ENCODE peak calls at places on chromosomes 5 and 9, in ten cellular contexts. K is tibial nerve, G is endothelial cell of umbilical vein, F is gastrocnemius medialis, D is ovary, B is body of pancreas, O is NB4, P is heart left ventricle, M is HCT116, N is esophagus squamous epithelium. Y is an unnamed sample.

GRCh38 chr5:10620346-10620745 is 56.5 kb downstream of the ANKRD33B start:
- DNase-seq in K (no peak), G (no peak), F (no peak), D (no peak), B (no peak), O (no peak), P (no peak), M (no peak), N (no peak), Y (no peak)

GRCh38 chr5:154196955-154197652 is 6.6 kb downstream of the GALNT10 start:
- DNase-seq in K (no peak), G (peak; percentile 81), F (no peak), D (no peak), B (no peak), O (peak; percentile 30), P (no peak), M (no peak), N (no peak), Y (no peak)

GRCh38 chr9:114364123-114364522 is 23.7 kb downstream of the AKNA start:
- DNase-seq in K (no peak), G (no peak), F (no peak), D (no peak), B (no peak), O (peak; percentile 94), P (no peak), M (no peak), N (no peak), Y (no peak)

GRCh38 chr5:125372694-125373621 is 626.5 kb upstream of the ZNF608 start:
- DNase-seq in K (no peak), G (peak; percentile 61), F (no peak), D (no peak), B (no peak), O (no peak), P (no peak), M (no peak), N (no peak), Y (no peak)

GRCh38 chr5:135337064-135337463 is 62.0 kb downstream of the MACROH2A1 start:
- DNase-seq in K (no peak), G (no peak), F (no peak), D (no peak), B (no peak), O (no peak), P (peak; percentile 33), M (no peak), N (no peak), Y (no peak)

GRCh38 chr9:32251539-32251938 is 132.9 kb upstream of the ACO1 start:
- DNase-seq in K (no peak), G (peak; percentile 58), F (no peak), D (no peak), B (peak; percentile 58), O (peak; percentile 84), P (peak; percentile 11), M (peak; percentile 24), N (no peak), Y (no peak)

GRCh38 chr9:129506892-129507291 is 114.0 kb downstream of the C9orf50 start:
- DNase-seq in K (no peak), G (peak; percentile 29), F (no peak), D (no peak), B (peak; percentile 57), O (peak; percentile 39), P (no peak), M (no peak), N (no peak), Y (no peak)

GRCh38 chr5:177442066-177442836 is 4.4 kb upstream of the PRR7 start:
- DNase-seq in K (no peak), G (no peak), F (no peak), D (no peak), B (no peak), O (no peak), P (no peak), M (no peak), N (no peak), Y (no peak)

GRCh38 chr5:119389288-119390065 is 33.7 kb downstream of the TNFAIP8 start:
- DNase-seq in K (no peak), G (no peak), F (no peak), D (no peak), B (no peak), O (no peak), P (no peak), M (no peak), N (no peak), Y (no peak)
- H3K4me3 ChIP-seq in K (no peak overlapping the region), G (no peak overlapping the region), F (no peak overlapping the region), D (no peak overlapping the region), B (no peak overlapping the region), O (no peak overlapping the region), P (no peak overlapping the region), M (no peak overlapping the region), N (no peak overlapping the region), Y (no peak overlapping the region)

GRCh38 chr5:67004730-67005350 is 191.8 kb downstream of the CD180 start:
- DNase-seq in K (no peak), G (peak; percentile 43), F (no peak), D (no peak), B (no peak), O (no peak), P (no peak), M (no peak), N (no peak), Y (no peak)

GRCh38 chr5:67003373-67003905 is 193.2 kb downstream of the CD180 start:
- DNase-seq in K (no peak), G (no peak), F (no peak), D (no peak), B (no peak), O (no peak), P (no peak), M (no peak), N (no peak), Y (no peak)

GRCh38 chr5:67002832-67003231 is 193.8 kb downstream of the CD180 start:
- DNase-seq in K (no peak), G (no peak), F (no peak), D (no peak), B (no peak), O (no peak), P (no peak), M (no peak), N (no peak), Y (no peak)

GRCh38 chr5:67006152-67006848 is 190.3 kb downstream of the CD180 start:
- DNase-seq in K (no peak), G (no peak), F (no peak), D (no peak), B (no peak), O (no peak), P (no peak), M (no peak), N (no peak), Y (no peak)

DNA sequence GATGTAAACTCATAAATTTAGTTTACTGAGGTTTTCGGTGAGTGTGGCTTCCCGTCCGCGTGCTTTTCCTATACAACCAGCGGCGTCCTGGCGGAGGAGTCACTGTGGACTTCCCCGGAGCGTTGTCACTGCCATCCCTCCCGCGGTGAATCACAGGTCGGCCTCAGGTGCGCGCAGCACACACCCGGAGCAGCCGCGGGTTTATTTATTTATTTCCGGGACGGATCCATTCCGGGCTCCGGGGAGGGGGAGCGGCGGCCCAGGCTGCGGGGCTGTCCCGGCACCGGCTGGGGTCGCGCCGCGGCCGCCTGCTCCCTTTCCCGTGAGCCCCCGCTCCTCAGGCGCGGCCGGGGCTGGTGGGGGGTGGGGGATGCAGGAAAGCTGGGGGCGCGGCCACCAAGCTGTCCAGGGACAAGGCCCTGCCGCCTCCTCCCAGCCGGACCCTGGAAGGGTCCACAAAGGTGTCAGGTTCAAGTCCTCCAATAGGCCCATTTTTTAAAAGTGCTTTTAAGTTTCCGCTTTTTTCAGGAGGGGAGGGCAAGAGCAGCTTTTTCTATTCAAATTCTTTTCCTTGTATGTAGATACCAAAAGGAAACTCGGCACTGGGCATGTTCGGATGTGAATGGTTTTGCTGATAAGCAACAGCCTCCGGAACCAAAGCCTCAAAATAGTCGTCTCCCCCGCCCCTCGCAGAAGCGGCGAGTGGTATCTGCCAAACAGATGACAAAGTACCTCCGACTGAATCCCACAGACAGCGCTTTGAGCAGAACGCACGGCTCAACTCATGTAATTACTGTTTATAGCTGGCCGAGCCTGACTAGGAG is 192.5 kb downstream of the CD180 start:
- DNase-seq in K (peak; percentile 60), G (peak; percentile 99), F (peak; percentile 75), D (peak; percentile 82), B (peak; percentile 89), O (peak; percentile 52), P (peak; percentile 91), M (peak; percentile 53), N (peak; percentile 44), Y (peak; percentile 97)
- TF ChIP-seq POLR2A in K (peak; percentile 34), G (peak; percentile 95), F (peak; percentile 87), D (no peak), B (peak; percentile 65), O (no peak), P (no peak), M (no peak), N (peak; percentile 83), Y (no peak)

GRCh38 chr5:72557147-72557501 is 49.9 kb upstream of the ZNF366 start:
- DNase-seq in K (no peak), G (no peak), F (no peak), D (no peak), B (no peak), O (no peak), P (no peak), M (no peak), N (no peak), Y (no peak)

GRCh38 chr5:72554897-72555296 is 47.7 kb upstream of the ZNF366 start:
- DNase-seq in K (no peak), G (no peak), F (no peak), D (no peak), B (no peak), O (no peak), P (no peak), M (no peak), N (no peak), Y (no peak)

GRCh38 chr5:72555871-72556270 is 48.7 kb upstream of the ZNF366 start:
- DNase-seq in K (no peak), G (no peak), F (no peak), D (no peak), B (no peak), O (no peak), P (no peak), M (no peak), N (no peak), Y (no peak)

GRCh38 chr5:72557576-72558336 is 50.5 kb upstream of the ZNF366 start:
- DNase-seq in K (no peak), G (peak; percentile 77), F (no peak), D (no peak), B (no peak), O (no peak), P (no peak), M (no peak), N (no peak), Y (no peak)

DNA sequence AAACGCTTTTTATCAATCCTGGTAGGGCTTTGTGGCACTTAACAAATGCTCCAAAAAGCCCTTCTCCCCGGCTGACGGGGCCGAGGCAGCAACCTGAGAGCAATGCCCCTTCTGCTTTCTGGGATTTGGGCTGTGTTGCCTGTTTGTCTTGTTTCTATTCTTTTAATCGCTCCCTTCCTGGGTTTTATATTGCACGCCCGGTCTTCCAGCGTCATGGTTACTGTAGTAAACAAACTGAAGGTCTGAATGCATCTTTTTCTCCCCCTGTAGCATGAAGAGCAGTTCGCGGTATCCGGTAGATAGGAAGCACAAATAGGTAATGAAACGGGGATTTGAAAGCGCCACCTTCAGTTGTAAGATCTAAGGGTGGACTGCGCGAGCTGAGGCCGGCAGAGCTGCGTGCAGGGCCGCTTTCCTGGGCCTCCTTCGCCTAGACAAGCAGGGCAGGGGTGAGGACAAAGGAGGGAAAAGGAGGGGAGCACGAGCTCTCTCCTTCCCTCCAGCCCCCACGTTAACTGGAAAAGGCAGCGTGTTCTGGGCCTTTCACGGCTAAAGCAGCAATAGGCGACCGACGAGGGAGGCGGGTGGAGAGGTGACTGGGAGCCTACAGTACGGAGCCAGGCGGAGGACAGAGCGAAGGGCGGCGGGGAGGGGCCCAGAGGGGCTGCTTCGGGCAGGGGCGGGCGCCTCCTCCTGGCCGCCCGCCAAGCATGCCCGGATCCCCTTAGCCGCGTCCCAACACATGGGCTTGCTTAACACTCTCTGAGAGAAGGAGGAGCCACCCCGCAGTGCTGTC is 49.3 kb upstream of the ZNF366 start:
- DNase-seq in K (peak; percentile 17), G (peak; percentile 85), F (no peak), D (peak; percentile 79), B (peak; percentile 51), O (no peak), P (peak; percentile 50), M (no peak), N (no peak), Y (peak; percentile 90)
- TF ChIP-seq CTCF in K (no peak), G (no peak), F (no peak), D (no peak), B (no peak), O (no peak), P (peak; percentile 3), M (no peak), N (no peak), Y (no peak)

DNA sequence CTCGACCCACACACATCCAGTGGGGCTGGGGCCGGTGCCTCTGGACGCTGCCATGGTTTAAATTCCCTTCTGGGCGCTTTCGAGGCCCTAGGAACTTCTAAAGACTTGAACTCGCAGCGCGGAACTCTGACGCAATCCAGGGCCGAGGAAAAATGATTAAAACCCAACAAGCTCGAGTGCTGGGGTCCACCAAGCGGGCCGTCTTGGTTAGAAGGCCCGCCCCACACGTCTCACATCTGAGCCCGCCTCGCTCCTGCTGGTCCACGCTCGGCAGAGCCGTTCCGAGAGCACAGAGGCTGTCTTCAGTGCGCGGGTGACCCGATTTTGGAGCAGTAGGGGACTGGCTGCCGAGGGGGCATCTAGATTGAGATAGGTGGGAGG is 1.5 kb downstream of the CRHBP start:
- DNase-seq in K (no peak), G (no peak), F (no peak), D (no peak), B (no peak), O (no peak), P (no peak), M (no peak), N (no peak), Y (no peak)
- H3K4me3 ChIP-seq in K (no peak overlapping the region), G (no peak overlapping the region), F (peak overlapping the region; percentile 35), D (no peak overlapping the region), B (no peak overlapping the region), O (no peak overlapping the region), P (peak overlapping the region; percentile 24), M (no peak overlapping the region), N (peak overlapping the region; percentile 17), Y (no peak overlapping the region)

Y was measured in lower leg skin.